ENCODE peak calls at places on chromosome X, in four cellular contexts. C is PC-3, B is NCI-H146, R is NCI-H1105 treated with DMSO at 0.1 percent for 48 hours. X is an unnamed sample.

GRCh38 chrX:30615229-30615628 is 37.7 kb upstream of the TASL start:
- DNase-seq in C (peak; percentile 80), B (no peak), R (no peak), X (no peak)

GRCh38 chrX:40083120-40083978 is 14.4 kb downstream of the BCOR start:
- DNase-seq in R (no peak), B (no peak), C (peak; percentile 40), X (no peak)

GRCh38 chrX:69027181-69028005 is 137.9 kb downstream of the PJA1 start:
- DNase-seq in R (no peak), B (no peak), C (peak; percentile 91), X (no peak)

GRCh38 chrX:153865321-153865580 is 20.7 kb downstream of the L1CAM start:
- DNase-seq in B (no peak), C (no peak), R (no peak), X (no peak)

GRCh38 chrX:22090181-22090580 is 58.1 kb downstream of the PHEX start:
- DNase-seq in R (no peak), B (no peak), C (no peak), X (no peak)

GRCh38 chrX:101450951-101451350 is 34.3 kb upstream of the ARMCX4 start:
- DNase-seq in B (no peak), R (no peak), C (no peak), X (no peak)

GRCh38 chrX:20666316-20666715 is 399.6 kb upstream of the RPS6KA3 start:
- DNase-seq in B (no peak), R (no peak), C (no peak), X (no peak)

GRCh38 chrX:109590176-109590575 is 34.8 kb downstream of the KCNE5 start:
- DNase-seq in R (no peak), B (no peak), C (no peak), X (no peak)

GRCh38 chrX:56745019-56745418 is 16.0 kb downstream of the NBDY start:
- DNase-seq in B (no peak), R (no peak), C (peak; percentile 78), X (no peak)

GRCh38 chrX:17549005-17549685 is 174.1 kb downstream of the NHS start:
- DNase-seq in R (no peak), C (no peak), B (no peak), X (peak; percentile 35)

GRCh38 chrX:68193786-68194185 is 239.5 kb downstream of the OPHN1 start:
- DNase-seq in R (no peak), B (no peak), C (no peak), X (no peak)

GRCh38 chrX:2463973-2464676 is 36.7 kb downstream of the DHRSX start:
- DNase-seq in R (no peak), C (no peak), B (no peak), X (no peak)

GRCh38 chrX:34956915-34957314 is 14.3 kb downstream of the FAM47B start:
- DNase-seq in B (no peak), R (no peak), C (peak; percentile 67), X (no peak)

GRCh38 chrX:623599-624323 is 6.8 kb upstream of the SHOX start:
- DNase-seq in C (no peak), B (no peak), R (no peak), X (no peak)

GRCh38 chrX:45755719-45756118 is 555.0 kb upstream of the DIPK2B start:
- DNase-seq in C (no peak), B (no peak), R (no peak), X (no peak)

GRCh38 chrX:134803551-134804183 is 145.4 kb upstream of the PLAC1 start:
- DNase-seq in B (no peak), R (no peak), C (no peak), X (no peak)

X was measured in NCI-H1092.